ENCODE peak calls at places on chromosomes 2 and 18, in five cellular contexts. One of them, this sample, is unnamed.

GRCh38 chr2:76599732-76600368 is 889.1 kb upstream of the GCFC2 start:
- DNase-seq in non-pigmented ciliary epithelial cell: peak
- DNase-seq in activated CD8-positive, alpha-beta T cell treated with anti-CD3 and anti-CD28 coated beads, Interleukin-2, amount 10 ng/mL, durations not matched to agents 7 days and 5 days: peak
- DNase-seq in progenitor cell of endocrine pancreas: peak
- DNase-seq in GM12892: peak
- DNase-seq in this sample: no peak

GRCh38 chr18:63025251-63025710 is 294.3 kb downstream of the BCL2 start:
- DNase-seq in non-pigmented ciliary epithelial cell: no peak
- DNase-seq in activated CD8-positive, alpha-beta T cell treated with anti-CD3 and anti-CD28 coated beads, Interleukin-2, amount 10 ng/mL, durations not matched to agents 7 days and 5 days: no peak
- DNase-seq in progenitor cell of endocrine pancreas: no peak
- DNase-seq in GM12892: no peak
- DNase-seq in this sample: no peak

GRCh38 chr18:12246849-12247808 is 7.0 kb upstream of the CIDEA start:
- DNase-seq in non-pigmented ciliary epithelial cell: no peak
- DNase-seq in activated CD8-positive, alpha-beta T cell treated with anti-CD3 and anti-CD28 coated beads, Interleukin-2, amount 10 ng/mL, durations not matched to agents 7 days and 5 days: no peak
- DNase-seq in progenitor cell of endocrine pancreas: no peak
- DNase-seq in GM12892: no peak
- DNase-seq in this sample: no peak

GRCh38 chr2:171084128-171084527 is 76.6 kb downstream of the TLK1 start:
- DNase-seq in non-pigmented ciliary epithelial cell: no peak
- DNase-seq in activated CD8-positive, alpha-beta T cell treated with anti-CD3 and anti-CD28 coated beads, Interleukin-2, amount 10 ng/mL, durations not matched to agents 7 days and 5 days: no peak
- DNase-seq in progenitor cell of endocrine pancreas: no peak
- DNase-seq in GM12892: no peak
- DNase-seq in this sample: no peak

GRCh38 chr18:69648486-69648885 is 247.8 kb downstream of the DOK6 start:
- DNase-seq in non-pigmented ciliary epithelial cell: no peak
- DNase-seq in activated CD8-positive, alpha-beta T cell treated with anti-CD3 and anti-CD28 coated beads, Interleukin-2, amount 10 ng/mL, durations not matched to agents 7 days and 5 days: no peak
- DNase-seq in progenitor cell of endocrine pancreas: no peak
- DNase-seq in GM12892: no peak
- DNase-seq in this sample: no peak

GRCh38 chr2:8303322-8303832 is 378.5 kb upstream of the ID2 start:
- DNase-seq in non-pigmented ciliary epithelial cell: no peak
- DNase-seq in activated CD8-positive, alpha-beta T cell treated with anti-CD3 and anti-CD28 coated beads, Interleukin-2, amount 10 ng/mL, durations not matched to agents 7 days and 5 days: peak
- DNase-seq in progenitor cell of endocrine pancreas: no peak
- DNase-seq in GM12892: peak
- DNase-seq in this sample: peak

GRCh38 chr2:88187038-88187676 is 17.0 kb downstream of the THNSL2 start:
- DNase-seq in non-pigmented ciliary epithelial cell: no peak
- DNase-seq in activated CD8-positive, alpha-beta T cell treated with anti-CD3 and anti-CD28 coated beads, Interleukin-2, amount 10 ng/mL, durations not matched to agents 7 days and 5 days: peak
- DNase-seq in progenitor cell of endocrine pancreas: peak
- DNase-seq in GM12892: no peak
- DNase-seq in this sample: no peak

GRCh38 chr2:71157124-71157802 is 26.8 kb downstream of the MPHOSPH10 start:
- DNase-seq in non-pigmented ciliary epithelial cell: no peak
- DNase-seq in activated CD8-positive, alpha-beta T cell treated with anti-CD3 and anti-CD28 coated beads, Interleukin-2, amount 10 ng/mL, durations not matched to agents 7 days and 5 days: peak
- DNase-seq in progenitor cell of endocrine pancreas: peak
- DNase-seq in GM12892: peak
- DNase-seq in this sample: peak

GRCh38 chr18:36297419-36298112 is at the start of gene FHOD3:
- DNase-seq in non-pigmented ciliary epithelial cell: no peak
- DNase-seq in activated CD8-positive, alpha-beta T cell treated with anti-CD3 and anti-CD28 coated beads, Interleukin-2, amount 10 ng/mL, durations not matched to agents 7 days and 5 days: no peak
- DNase-seq in progenitor cell of endocrine pancreas: peak
- DNase-seq in GM12892: peak
- DNase-seq in this sample: no peak

GRCh38 chr18:55185391-55185790 is 226.1 kb upstream of the CCDC68 start:
- DNase-seq in non-pigmented ciliary epithelial cell: no peak
- DNase-seq in activated CD8-positive, alpha-beta T cell treated with anti-CD3 and anti-CD28 coated beads, Interleukin-2, amount 10 ng/mL, durations not matched to agents 7 days and 5 days: no peak
- DNase-seq in progenitor cell of endocrine pancreas: no peak
- DNase-seq in GM12892: no peak
- DNase-seq in this sample: no peak

This sample was measured in activated T-helper 9 cell treated with anti-CD3 and anti-CD28 coated beads, Interleukin-2, amount 50 U/mL, for 16 hours.